ENCODE peak calls at places on chromosomes 4 and X, in six cellular contexts. U is dorsolateral prefrontal cortex, Y is ascending aorta, H is AG10803, N is lung, O is fibroblast of lung. F is an unnamed sample.
A peak's percentile ranks its signal among the peaks of the same experiment; 100 is the strongest.

GRCh38 chrX:145405012-145405411 is 157.7 kb downstream of the SPANXN1 start:
- DNase-seq in U (no peak), Y (no peak), H (peak; percentile 12), N (no peak), O (peak; percentile 25), F (no peak)

GRCh38 chr4:101367201-101367600 is 19.9 kb upstream of the PPP3CA start:
- DNase-seq in U (no peak), Y (no peak), H (peak; percentile 89), N (no peak), O (peak; percentile 80), F (no peak)

GRCh38 chrX:13283968-13284914 is 35.6 kb downstream of the ATXN3L start:
- DNase-seq in U (no peak), Y (no peak), H (peak; percentile 83), N (no peak), O (no peak), F (peak; percentile 50)

GRCh38 chr4:188383180-188383579 is 243.9 kb downstream of the TRIML1 start:
- DNase-seq in U (no peak), Y (no peak), H (no peak), N (no peak), O (no peak), F (no peak)

GRCh38 chr4:2250764-2251072 is 8.8 kb upstream of the HAUS3 start:
- DNase-seq in U (no peak), Y (peak; percentile 52), H (no peak), N (peak; percentile 25), O (no peak), F (no peak)

GRCh38 chr4:107931775-107932321 is 499 bp downstream of the CYP2U1 start:
- DNase-seq in U (peak; percentile 56), Y (peak; percentile 70), H (no peak), N (no peak), O (no peak), F (no peak)

GRCh38 chr4:102217345-102217744 is 127.9 kb downstream of the SLC39A8 start:
- DNase-seq in U (no peak), Y (no peak), H (no peak), N (no peak), O (no peak), F (no peak)

GRCh38 chr4:84418032-84418709 is 80.9 kb downstream of the NKX6-1 start:
- DNase-seq in U (no peak), Y (no peak), H (no peak), N (no peak), O (no peak), F (no peak)

GRCh38 chrX:39624166-39624565 is 473.6 kb downstream of the BCOR start:
- DNase-seq in U (no peak), Y (no peak), H (no peak), N (no peak), O (no peak), F (no peak)

GRCh38 chr4:8468746-8469535 is 28.4 kb downstream of the TRMT44 start:
- DNase-seq in U (peak; percentile 71), Y (no peak), H (peak; percentile 56), N (peak; percentile 73), O (peak; percentile 62), F (peak; percentile 5)

GRCh38 chr4:105509714-105510113 is 35.9 kb upstream of the PPA2 start:
- DNase-seq in U (no peak), Y (no peak), H (no peak), N (no peak), O (no peak), F (no peak)

GRCh38 chr4:17562157-17562556 is 14.8 kb upstream of the LAP3 start:
- DNase-seq in U (no peak), Y (no peak), H (no peak), N (no peak), O (no peak), F (no peak)

GRCh38 chrX:130171446-130172126 is at the start of gene RAB33A:
- DNase-seq in U (peak; percentile 82), Y (no peak), H (peak; percentile 25), N (no peak), O (peak; percentile 25), F (no peak)

GRCh38 chr4:104592894-104593470 is 98.3 kb upstream of the CXXC4 start:
- DNase-seq in U (no peak), Y (no peak), H (no peak), N (no peak), O (peak; percentile 68), F (no peak)

GRCh38 chr4:55170462-55170861 is 45.1 kb upstream of the KDR start:
- DNase-seq in U (no peak), Y (no peak), H (peak; percentile 16), N (no peak), O (no peak), F (no peak)

GRCh38 chr4:127875791-127876190 is 4.9 kb upstream of the PLK4 start:
- DNase-seq in U (no peak), Y (no peak), H (peak; percentile 91), N (no peak), O (no peak), F (no peak)

GRCh38 chr4:7059673-7060072 is 8.2 kb downstream of the GRPEL1 start:
- DNase-seq in U (no peak), Y (no peak), H (no peak), N (no peak), O (no peak), F (no peak)

GRCh38 chr4:15001248-15001824 is 945 bp upstream of the CPEB2 start:
- DNase-seq in U (peak; percentile 88), Y (peak; percentile 96), H (peak; percentile 95), N (peak; percentile 80), O (peak; percentile 96), F (peak; percentile 32)

GRCh38 chr4:147976341-147976928 is 244.5 kb downstream of the ARHGAP10 start:
- DNase-seq in U (no peak), Y (no peak), H (no peak), N (no peak), O (no peak), F (no peak)

GRCh38 chr4:147985376-147985775 is 253.5 kb downstream of the ARHGAP10 start:
- DNase-seq in U (no peak), Y (no peak), H (no peak), N (no peak), O (no peak), F (no peak)

GRCh38 chr4:147984778-147985138 is 252.9 kb downstream of the ARHGAP10 start:
- DNase-seq in U (no peak), Y (no peak), H (no peak), N (no peak), O (no peak), F (no peak)

GRCh38 chr4:147984065-147984777 is 252.3 kb downstream of the ARHGAP10 start:
- DNase-seq in U (no peak), Y (no peak), H (peak; percentile 51), N (no peak), O (peak; percentile 58), F (peak; percentile 38)

DNA sequence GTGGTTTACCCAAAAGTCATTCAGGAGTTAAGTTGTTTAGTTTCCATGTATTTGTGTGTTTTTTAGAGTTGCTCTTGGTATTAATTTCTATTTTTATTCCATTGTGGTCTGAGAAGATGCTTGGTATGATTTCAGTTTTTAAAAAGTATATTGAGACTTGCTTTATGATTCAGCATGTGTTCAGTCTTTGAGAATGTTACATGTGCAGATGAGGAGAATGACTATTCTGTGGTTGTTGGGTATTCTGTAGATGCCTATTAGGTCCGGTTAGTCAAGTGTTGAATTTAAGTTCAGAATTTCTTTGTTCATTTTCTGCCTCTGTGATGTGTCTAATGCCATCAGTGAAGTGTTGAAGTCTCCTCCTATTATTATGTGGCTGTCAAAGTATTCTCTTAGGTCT is 249.4 kb downstream of the ARHGAP10 start:
- DNase-seq in U (no peak), Y (no peak), H (peak; percentile 75), N (no peak), O (peak; percentile 36), F (no peak)
- H3K4me3 ChIP-seq in U (no peak overlapping the region), Y (no peak overlapping the region), H (no peak overlapping the region), N (no peak overlapping the region), O (no peak overlapping the region), F (no peak overlapping the region)

GRCh38 chrX:11446951-11447350 is 153.7 kb downstream of the AMELX start:
- DNase-seq in U (no peak), Y (no peak), H (peak; percentile 65), N (no peak), O (no peak), F (no peak)

GRCh38 chrX:11447418-11447817 is 154.2 kb downstream of the AMELX start:
- DNase-seq in U (no peak), Y (no peak), H (peak; percentile 31), N (no peak), O (peak; percentile 33), F (no peak)

GRCh38 chrX:11444052-11444451 is 150.8 kb downstream of the AMELX start:
- DNase-seq in U (no peak), Y (no peak), H (no peak), N (no peak), O (no peak), F (no peak)

GRCh38 chrX:11446331-11446730 is 153.1 kb downstream of the AMELX start:
- DNase-seq in U (no peak), Y (no peak), H (peak; percentile 82), N (no peak), O (peak; percentile 52), F (no peak)

GRCh38 chrX:11445540-11445939 is 152.3 kb downstream of the AMELX start:
- DNase-seq in U (no peak), Y (no peak), H (no peak), N (no peak), O (no peak), F (no peak)
- TF ChIP-seq CTCF in U (no peak), Y (no peak), H (no peak), N (no peak), O (no peak), F (no peak)

DNA sequence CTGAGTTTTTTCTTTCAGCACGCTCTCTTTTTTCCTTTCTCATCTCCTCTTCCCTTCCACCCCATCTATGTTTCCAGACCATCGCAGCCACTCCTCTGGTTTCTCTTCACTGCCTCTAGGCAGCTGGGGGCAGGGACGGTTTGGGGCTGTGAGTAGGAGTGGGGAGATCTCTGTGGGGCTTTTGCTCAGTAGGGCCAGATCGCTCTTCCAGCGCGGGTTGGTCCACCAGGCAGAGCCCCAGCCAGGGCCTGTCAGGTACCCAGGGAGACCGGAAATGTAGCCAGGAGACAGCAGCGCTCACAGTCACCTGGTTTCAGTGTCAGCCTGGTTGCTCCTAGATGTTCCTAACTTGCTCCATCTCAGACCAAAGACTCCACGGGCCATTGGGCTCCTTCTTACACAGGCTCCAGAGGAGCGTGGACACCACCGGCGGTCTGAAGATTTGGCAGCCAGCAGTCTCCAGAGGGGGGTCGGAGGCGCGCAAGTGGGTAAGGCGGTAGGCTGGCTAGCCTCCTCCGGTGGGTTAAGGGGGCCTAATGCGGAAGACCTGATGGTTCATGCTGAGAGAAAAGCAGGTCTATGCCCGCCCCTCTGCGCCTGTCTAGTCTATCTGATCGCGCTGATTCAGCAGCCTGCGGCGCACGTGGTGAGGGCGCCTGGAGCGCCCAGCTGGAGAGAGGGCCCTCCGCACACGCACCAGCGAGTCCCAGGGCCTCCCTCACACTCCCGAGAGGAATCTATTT is 1.8 kb downstream of the FGF5 start:
- DNase-seq in U (no peak), Y (no peak), H (peak; percentile 47), N (no peak), O (peak; percentile 67), F (no peak)
- H3K4me3 ChIP-seq in U (no peak overlapping the region), Y (no peak overlapping the region), H (peak overlapping the region; percentile 78), N (no peak overlapping the region), O (peak overlapping the region; percentile 54), F (peak overlapping the region; percentile 86)

DNA sequence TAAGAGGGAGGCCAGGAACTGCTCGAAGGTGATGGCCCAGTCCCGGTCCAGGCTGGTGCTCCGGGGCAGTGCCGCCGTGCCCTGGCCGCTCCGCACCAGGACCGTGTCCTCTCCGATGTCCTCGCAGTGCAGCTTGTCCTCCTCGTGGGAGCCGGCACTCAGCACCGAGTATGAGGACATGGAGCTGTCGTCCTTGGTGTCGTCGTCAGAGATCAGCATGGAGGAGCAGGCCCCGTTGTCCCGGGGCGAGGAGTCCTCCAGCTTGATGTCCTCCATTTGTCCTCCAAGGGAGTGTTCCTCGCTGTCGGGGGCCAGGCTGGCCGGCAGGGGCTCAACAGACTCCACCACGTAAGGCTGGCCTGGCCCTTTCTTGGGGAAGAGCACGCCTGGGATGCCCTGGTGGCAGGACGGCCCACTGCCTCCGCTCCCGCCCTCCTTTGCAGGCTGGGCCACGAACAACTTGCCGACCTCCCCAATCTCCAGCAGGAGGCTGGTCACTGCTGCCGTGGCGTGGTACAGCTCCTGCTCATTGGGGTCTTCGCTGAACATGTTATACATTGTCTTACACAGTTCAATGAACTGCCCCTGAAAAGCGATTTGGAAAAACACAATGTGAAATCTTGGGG is 53.7 kb upstream of the UCP1 start:
- DNase-seq in U (no peak), Y (no peak), H (no peak), N (no peak), O (no peak), F (no peak)
- TF ChIP-seq CTCF in U (no peak), Y (no peak), H (no peak), N (no peak), O (no peak), F (no peak)